ENCODE peak calls at places on chromosomes 11 and 22, in nine cellular contexts. V, D, A, U, T, B, W, L and Y are unnamed samples.

GRCh38 chr22:40156001-40156516 is 21.7 kb upstream of the TNRC6B start:
- DNase-seq in B (peak), A (no peak), T (peak), U (no peak), L (no peak), V (no peak), W (peak), D (no peak), Y (peak)

GRCh38 chr11:125062931-125063428 is at the start of gene SLC37A2:
- DNase-seq in U (no peak), V (peak), A (peak), B (peak), D (no peak), L (peak), T (peak), W (peak), Y (peak)

GRCh38 chr11:3626250-3626960 is 15.4 kb downstream of the ART5 start:
- DNase-seq in B (peak), W (no peak), U (no peak), A (no peak), V (no peak), L (no peak), T (no peak), D (no peak), Y (no peak)

GRCh38 chr22:49308300-49308699 is 519.4 kb downstream of the BRD1 start:
- DNase-seq in U (no peak), V (peak), A (no peak), D (no peak), W (no peak), T (no peak), L (peak), B (no peak), Y (no peak)

GRCh38 chr11:134343646-134344045 is 11.9 kb downstream of the GLB1L2 start:
- DNase-seq in W (no peak), V (no peak), D (no peak), A (no peak), B (no peak), L (no peak), T (no peak), U (no peak), Y (no peak)

GRCh38 chr11:114290503-114291239 is 5.5 kb upstream of the NNMT start:
- DNase-seq in L (no peak), D (no peak), W (peak), T (peak), B (no peak), U (no peak), V (no peak), A (no peak), Y (peak)

GRCh38 chr11:12102588-12103410 is 7.6 kb upstream of the MICAL2 start:
- DNase-seq in V (no peak), U (no peak), L (no peak), D (no peak), B (peak), W (no peak), A (no peak), T (no peak), Y (no peak)

GRCh38 chr11:34416746-34417145 is 22.0 kb upstream of the CAT start:
- DNase-seq in L (no peak), B (no peak), V (no peak), T (peak), W (no peak), U (no peak), D (no peak), A (no peak), Y (no peak)

GRCh38 chr11:47061429-47062178 is 115.1 kb downstream of the ARFGAP2 start:
- DNase-seq in W (no peak), U (no peak), T (no peak), L (no peak), V (no peak), B (peak), A (peak), D (no peak), Y (no peak)

GRCh38 chr11:16787035-16787744 is 48.7 kb downstream of the C11orf58 start:
- DNase-seq in L (no peak), V (peak), W (peak), B (no peak), T (peak), A (no peak), U (no peak), D (no peak), Y (no peak)

GRCh38 chr11:119066481-119066880 is 1.1 kb upstream of the VPS11 start:
- DNase-seq in B (no peak), A (no peak), L (no peak), W (no peak), V (no peak), U (no peak), T (no peak), D (no peak), Y (peak)

GRCh38 chr11:70557742-70558485 is 159.6 kb downstream of the CTTN start:
- DNase-seq in T (no peak), W (no peak), V (no peak), A (no peak), L (no peak), B (no peak), D (no peak), U (no peak), Y (no peak)

GRCh38 chr11:134841411-134841810 is 429.4 kb upstream of the B3GAT1 start:
- DNase-seq in U (no peak), A (no peak), L (no peak), D (no peak), W (no peak), V (no peak), T (no peak), B (no peak), Y (no peak)

GRCh38 chr11:1174441-1175370 is 17.0 kb downstream of the MUC5AC start:
- DNase-seq in W (no peak), V (no peak), B (no peak), D (no peak), L (no peak), A (no peak), U (no peak), T (no peak), Y (no peak)

GRCh38 chr11:44926036-44926435 is 24.6 kb downstream of the TP53I11 start:
- DNase-seq in U (no peak), D (no peak), A (no peak), V (no peak), T (no peak), W (no peak), B (no peak), L (no peak), Y (no peak)

GRCh38 chr11:123145661-123146060 is 49.4 kb downstream of the CLMP start:
- DNase-seq in L (peak), U (no peak), D (no peak), T (no peak), W (no peak), B (no peak), V (no peak), A (peak), Y (peak)

GRCh38 chr11:37333345-37333744 is 735.3 kb upstream of the RAG2 start:
- DNase-seq in W (no peak), B (no peak), A (peak), T (no peak), U (no peak), V (no peak), D (no peak), L (no peak), Y (no peak)

GRCh38 chr11:12158926-12159325 is 48.5 kb downstream of the MICAL2 start:
- DNase-seq in B (no peak), L (no peak), D (peak), T (no peak), V (no peak), A (no peak), W (no peak), U (no peak), Y (peak)

GRCh38 chr11:16815047-16815767 is 76.8 kb downstream of the C11orf58 start:
- DNase-seq in B (no peak), D (no peak), W (no peak), T (no peak), U (no peak), A (no peak), L (peak), V (peak), Y (peak)

GRCh38 chr22:24289138-24289537 is 18.5 kb downstream of the SPECC1L start:
- DNase-seq in L (no peak), D (no peak), B (no peak), U (peak), V (no peak), T (peak), A (no peak), W (peak), Y (peak)

GRCh38 chr22:42688241-42688913 is 32.3 kb downstream of the A4GALT start:
- DNase-seq in L (peak), T (peak), V (peak), B (peak), U (peak), D (peak), W (peak), A (peak), Y (peak)

GRCh38 chr11:130464289-130464812 is 15.9 kb downstream of the ADAMTS15 start:
- DNase-seq in A (no peak), W (no peak), D (no peak), U (no peak), L (no peak), B (no peak), V (no peak), T (no peak), Y (peak)

GRCh38 chr11:62390237-62390636 is 28.6 kb upstream of the SCGB1A1 start:
- DNase-seq in U (no peak), V (no peak), B (no peak), A (no peak), D (no peak), T (no peak), L (no peak), W (no peak), Y (no peak)

GRCh38 chr11:62392944-62393628 is 25.7 kb upstream of the SCGB1A1 start:
- DNase-seq in D (no peak), W (no peak), A (no peak), L (peak), T (no peak), V (no peak), U (no peak), B (no peak), Y (no peak)

GRCh38 chr11:62392506-62392905 is 26.3 kb upstream of the SCGB1A1 start:
- DNase-seq in T (no peak), W (no peak), U (no peak), V (no peak), B (no peak), A (no peak), D (no peak), L (peak), Y (no peak)

GRCh38 chr11:62390727-62391126 is 28.1 kb upstream of the SCGB1A1 start:
- DNase-seq in V (no peak), U (no peak), T (no peak), L (no peak), B (no peak), D (no peak), W (no peak), A (no peak), Y (no peak)

DNA sequence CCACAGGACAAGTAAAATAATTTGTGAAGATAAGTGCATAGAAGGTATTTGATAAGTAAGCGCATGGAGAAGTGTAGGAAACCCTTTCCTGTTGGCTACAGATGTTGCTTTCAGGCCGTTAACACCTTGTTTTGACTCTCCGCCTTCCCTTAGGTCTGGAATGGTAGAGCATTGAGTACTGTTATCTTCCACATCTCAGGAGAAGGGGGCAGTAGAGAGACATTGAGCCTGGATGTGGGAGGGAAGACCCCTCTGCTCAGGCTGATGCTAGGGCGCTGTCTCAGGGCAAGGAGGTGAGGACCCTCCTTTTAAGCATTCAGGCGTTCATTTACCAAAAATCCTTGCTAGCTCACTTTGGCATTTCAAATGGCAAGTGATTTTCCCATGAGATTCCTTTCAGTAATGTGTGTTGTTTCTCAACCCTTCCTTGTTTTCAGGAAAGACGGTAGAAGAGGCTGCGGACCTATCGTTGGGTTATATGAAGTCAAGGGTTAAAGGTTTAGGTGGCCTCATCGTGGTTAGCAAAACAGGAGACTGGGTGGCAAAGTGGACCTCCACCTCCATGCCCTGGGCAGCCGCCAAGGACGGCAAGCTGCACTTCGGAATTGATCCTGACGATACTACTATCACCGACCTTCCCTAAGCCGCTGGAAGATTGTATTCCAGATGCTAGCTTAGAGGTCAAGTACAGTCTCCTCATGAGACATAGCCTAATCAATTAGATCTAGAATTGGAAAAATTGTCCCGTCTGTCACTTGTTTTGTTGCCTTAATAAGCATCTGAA is 27.0 kb upstream of the SCGB1A1 start:
- DNase-seq in L (peak), V (no peak), A (no peak), T (no peak), B (peak), D (no peak), W (no peak), U (no peak), Y (no peak)
- TF ChIP-seq CTCF in L (no peak), V (no peak), A (peak), T (no peak), B (peak), D (no peak), W (no peak), U (no peak), Y (no peak)

DNA sequence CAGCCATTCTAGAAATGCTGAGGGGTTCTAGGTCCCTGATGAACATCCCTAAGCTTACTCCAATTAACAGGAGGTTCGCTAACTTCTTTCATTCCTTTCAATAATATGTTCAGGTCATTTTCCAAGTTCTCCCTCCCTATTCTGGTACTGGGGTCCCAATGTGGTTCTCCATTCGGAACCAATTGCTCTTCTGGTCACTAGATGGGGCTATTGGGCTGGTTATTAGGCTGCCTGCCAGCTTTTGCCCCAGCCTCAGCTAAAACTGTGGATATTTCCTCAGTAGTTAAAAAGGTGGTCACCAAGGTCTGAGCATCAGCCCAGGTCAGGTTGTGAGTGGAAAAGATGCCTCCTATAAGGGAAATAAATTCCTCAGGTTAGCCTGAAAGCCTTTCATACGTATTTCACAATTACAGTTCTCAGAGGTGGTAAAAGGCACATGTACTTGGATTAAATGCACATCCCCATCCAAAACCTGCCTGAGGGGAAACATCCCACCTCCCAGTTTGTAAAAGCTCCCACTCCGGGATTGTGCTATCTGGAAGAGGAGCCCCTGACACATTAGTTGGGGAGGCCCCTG is 161.1 kb upstream of the CCDC179 start:
- DNase-seq in A (peak), W (peak), L (no peak), D (no peak), T (peak), B (peak), U (no peak), V (no peak), Y (peak)
- TF ChIP-seq CTCF in A (peak), W (peak), L (no peak), D (no peak), T (peak), B (peak), U (peak), V (peak), Y (peak)

GRCh38 chr11:29842061-29842460 is 174.8 kb downstream of the KCNA4 start:
- DNase-seq in U (no peak), D (no peak), B (no peak), L (no peak), T (no peak), A (no peak), W (no peak), V (no peak), Y (no peak)

GRCh38 chr11:29844701-29845379 is 172.0 kb downstream of the KCNA4 start:
- DNase-seq in U (no peak), L (no peak), W (no peak), T (no peak), D (no peak), V (no peak), A (no peak), B (peak), Y (no peak)
- TF ChIP-seq CTCF in U (no peak), L (no peak), W (no peak), T (no peak), D (no peak), V (no peak), A (no peak), B (peak), Y (no peak)

GRCh38 chr11:102734650-102735049 is 9.9 kb upstream of the MMP8 start:
- DNase-seq in T (no peak), A (no peak), B (no peak), W (no peak), L (no peak), V (no peak), D (no peak), U (no peak), Y (no peak)
- TF ChIP-seq CTCF in T (no peak), A (no peak), B (no peak), W (no peak), L (no peak), V (no peak), D (no peak), U (no peak), Y (no peak)

DNA sequence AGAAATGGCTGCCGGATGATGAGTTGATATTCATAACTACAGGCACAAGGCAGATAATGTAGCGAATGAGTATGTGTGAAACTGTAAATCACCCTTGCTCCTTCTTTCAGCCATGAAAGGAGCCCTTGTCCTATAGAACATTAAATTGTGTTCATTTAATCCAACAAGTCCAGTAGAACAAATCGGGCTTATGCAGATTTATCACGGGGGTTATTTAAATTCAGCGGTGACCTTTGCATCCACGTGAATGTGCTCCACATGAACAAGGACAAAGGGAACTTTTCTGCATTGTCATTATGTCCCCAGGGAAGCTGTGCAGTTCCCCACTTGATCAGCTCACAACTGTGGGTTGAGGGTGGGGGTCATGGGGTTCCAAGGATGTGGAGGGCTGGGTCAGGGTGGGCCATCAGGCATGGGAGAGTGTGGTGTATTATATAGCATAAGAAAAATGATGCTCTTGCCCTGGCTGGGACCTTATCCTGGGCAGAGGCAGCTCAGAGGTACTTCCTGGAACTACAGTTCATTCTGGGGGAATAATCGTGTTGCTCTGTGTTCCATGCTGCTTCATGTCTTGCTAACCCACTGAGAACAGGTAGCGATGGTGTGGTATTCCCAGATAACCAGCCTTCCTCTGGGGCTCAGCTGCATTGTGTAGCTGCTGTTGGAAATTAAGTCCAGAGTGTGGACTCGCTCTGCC is 306.6 kb downstream of the FAT3 start:
- DNase-seq in U (no peak), W (no peak), T (no peak), L (no peak), B (no peak), A (no peak), V (no peak), D (no peak), Y (no peak)
- TF ChIP-seq CTCF in U (no peak), W (no peak), T (no peak), L (no peak), B (no peak), A (no peak), V (no peak), D (no peak), Y (no peak)

GRCh38 chr22:23128269-23129108 is 13.3 kb downstream of the RSPH14 start:
- DNase-seq in B (peak), U (peak), T (peak), D (peak), W (peak), V (no peak), A (peak), L (peak), Y (peak)
- TF ChIP-seq CTCF in B (peak), U (peak), T (peak), D (peak), W (peak), V (peak), A (peak), L (peak), Y (peak)

DNA sequence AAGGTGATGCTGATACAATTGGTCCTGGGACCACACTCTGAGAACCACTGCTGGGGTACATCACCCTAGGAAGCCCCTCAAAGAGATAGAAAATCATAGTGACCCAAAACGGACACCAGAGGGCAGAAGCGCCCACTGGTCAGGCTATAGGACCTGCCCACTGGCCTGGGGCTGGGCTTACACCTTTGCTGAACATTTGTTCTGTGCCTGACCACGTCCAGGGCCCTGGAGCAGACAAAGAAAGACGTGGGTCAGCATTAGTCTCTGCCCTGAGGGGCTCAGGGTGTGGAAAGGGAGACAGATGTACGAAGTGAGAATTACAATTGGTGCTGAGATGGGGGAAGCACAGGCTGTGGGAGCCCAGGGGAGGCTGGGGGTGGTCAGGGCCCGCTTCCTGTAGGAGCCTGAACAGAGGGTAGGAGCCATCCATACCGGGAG is 14.4 kb upstream of the SERPINH1 start:
- DNase-seq in A (peak), V (no peak), W (peak), L (peak), T (peak), D (peak), U (no peak), B (peak), Y (peak)
- TF ChIP-seq CTCF in A (peak), V (peak), W (peak), L (peak), T (peak), D (peak), U (peak), B (peak), Y (peak)